ENCODE peak calls at places on chromosomes 1 and 21, in seven cellular contexts. H is adipocyte, R is SW 1271, F is MG63, Z is fibroblast of mammary gland, M is posterior cingulate gyrus, E is COR-L47. Y is an unnamed sample.

GRCh38 chr1:108712605-108713150 is at the start of gene FNDC7:
- DNase-seq in R (no peak), H (no peak), Z (no peak), E (no peak), F (no peak), M (no peak), Y (no peak)

GRCh38 chr1:214010717-214011116 is 22.9 kb downstream of the PROX1 start:
- DNase-seq in E (no peak), M (no peak), H (no peak), R (no peak), Z (no peak), F (no peak), Y (no peak)

GRCh38 chr21:38151021-38151645 is 105.7 kb upstream of the KCNJ15 start:
- DNase-seq in M (no peak), E (no peak), H (no peak), R (no peak), F (no peak), Z (no peak), Y (no peak)

GRCh38 chr1:42735477-42736105 is 4.4 kb downstream of the CLDN19 start:
- DNase-seq in Z (no peak), H (no peak), E (no peak), F (no peak), M (no peak), R (no peak), Y (peak; percentile 9)

GRCh38 chr1:153513023-153513422 is 22.8 kb downstream of the S100A6 start:
- DNase-seq in M (no peak), Z (no peak), H (no peak), R (no peak), F (peak; percentile 49), E (peak; percentile 15), Y (no peak)

GRCh38 chr1:192654607-192655389 is 18.9 kb downstream of the RGS13 start:
- DNase-seq in E (no peak), F (peak; percentile 53), H (peak; percentile 36), R (no peak), M (no peak), Z (peak; percentile 93), Y (no peak)

GRCh38 chr1:12480031-12480430 is 138.0 kb downstream of the DHRS3 start:
- DNase-seq in Z (no peak), H (no peak), M (no peak), E (no peak), F (no peak), R (no peak), Y (no peak)

GRCh38 chr1:8702848-8703810 is 114.3 kb downstream of the RERE start:
- DNase-seq in R (peak; percentile 58), Z (peak; percentile 87), M (peak; percentile 92), H (peak; percentile 95), F (peak; percentile 92), E (peak; percentile 96), Y (peak; percentile 86)

GRCh38 chr1:229843627-229844238 is 217.7 kb downstream of the URB2 start:
- DNase-seq in E (peak; percentile 48), R (no peak), Z (peak; percentile 99), H (peak; percentile 3), M (peak; percentile 50), F (peak; percentile 50), Y (peak; percentile 23)

GRCh38 chr21:46388206-46388880 is 64.4 kb downstream of the PCNT start:
- DNase-seq in H (no peak), F (no peak), M (no peak), E (no peak), Z (no peak), R (no peak), Y (no peak)